ENCODE peak calls at places on chromosomes 6 and 20, in ten cellular contexts. C is D341Med; H is neuronal stem cell; D is HEK293T; Z is fibroblast of pulmonary artery; P is naive B cell; E is NCI-H1105; G is activated CD4-positive, CD25-positive, alpha-beta regulatory T cell; O is NCI-H2081 treated with DMSO at 0.1 percent for 48 hours; N is NCI-H69. X is an unnamed sample.

GRCh38 chr6:163387317-163387716 is 27.2 kb upstream of the QKI start:
- DNase-seq in P (no peak), D (no peak), E (no peak), O (no peak), N (peak), C (no peak), G (no peak), H (no peak), Z (peak), X (no peak)

GRCh38 chr6:89138173-89138572 is 7.7 kb upstream of the PM20D2 start:
- DNase-seq in E (peak), H (no peak), G (no peak), N (peak), O (no peak), P (no peak), C (no peak), D (no peak), Z (no peak), X (no peak)

GRCh38 chr6:142735182-142735581 is 209.8 kb downstream of the HIVEP2 start:
- DNase-seq in D (no peak), H (no peak), Z (peak), E (no peak), G (no peak), N (peak), P (no peak), O (no peak), C (no peak), X (peak)

GRCh38 chr6:122322824-122323223 is 76.6 kb upstream of the HSF2 start:
- DNase-seq in O (no peak), D (no peak), C (no peak), P (no peak), E (peak), Z (peak), N (peak), G (no peak), H (no peak), X (no peak)

GRCh38 chr6:70180904-70181599 is 121.8 kb downstream of the COL9A1 start:
- DNase-seq in G (no peak), E (no peak), D (no peak), H (no peak), O (no peak), C (no peak), N (no peak), P (no peak), Z (no peak), X (no peak)

GRCh38 chr6:22409487-22409886 is 112.7 kb upstream of the PRL start:
- DNase-seq in O (no peak), E (no peak), C (no peak), Z (no peak), D (no peak), P (no peak), H (no peak), G (no peak), N (no peak), X (no peak)

GRCh38 chr6:28884423-28885148 is 39.2 kb downstream of the TRIM27 start:
- DNase-seq in E (no peak), Z (no peak), D (no peak), P (peak), H (no peak), O (no peak), G (peak), N (no peak), C (no peak), X (peak)

GRCh38 chr6:168877821-168878282 is 375.8 kb downstream of the THBS2 start:
- DNase-seq in E (peak), H (no peak), P (no peak), N (peak), O (no peak), C (no peak), D (no peak), G (no peak), Z (no peak), X (peak)

GRCh38 chr6:148723484-148723883 is 23.3 kb upstream of the UST start:
- DNase-seq in Z (peak), D (no peak), E (no peak), P (no peak), O (no peak), N (no peak), G (no peak), H (no peak), C (no peak), X (no peak)

GRCh38 chr6:100088009-100088408 is 94.0 kb upstream of the MCHR2 start:
- DNase-seq in N (peak), G (no peak), C (no peak), Z (peak), E (no peak), D (no peak), H (no peak), P (no peak), O (no peak), X (no peak)

GRCh38 chr6:51644426-51644825 is 443.0 kb downstream of the PKHD1 start:
- DNase-seq in D (no peak), G (no peak), P (no peak), E (no peak), C (no peak), N (no peak), O (no peak), Z (no peak), H (no peak), X (no peak)

GRCh38 chr20:37567331-37567665 is 39.6 kb upstream of the BLCAP start:
- DNase-seq in G (no peak), Z (no peak), H (no peak), E (peak), C (no peak), O (no peak), P (no peak), D (no peak), N (peak), X (no peak)